ENCODE peak calls at places on chromosomes 6 and 20, in six cellular contexts. One of them, this sample, is unnamed. For H3K4me1, the result is how much of the 10 kb centered on the place peaks cover.

GRCh38 chr6:125662301-125662700 is 87.1 kb upstream of the HEY2 start:
- DNase-seq in left ventricle myocardium inferior: no peak
- DNase-seq in lower lobe of right lung: no peak
- DNase-seq in colonic mucosa: no peak
- DNase-seq in heart left ventricle: no peak
- DNase-seq in A549: no peak
- DNase-seq in this sample: no peak

GRCh38 chr6:68779366-68779765 is 144.3 kb downstream of the ADGRB3 start:
- DNase-seq in heart left ventricle: no peak
- DNase-seq in A549: no peak
- DNase-seq in colonic mucosa: no peak
- DNase-seq in left ventricle myocardium inferior: no peak
- DNase-seq in lower lobe of right lung: no peak
- DNase-seq in this sample: no peak

GRCh38 chr20:910840-911770 is 5.0 kb downstream of the ANGPT4 start:
- DNase-seq in left ventricle myocardium inferior: no peak
- DNase-seq in heart left ventricle: no peak
- DNase-seq in A549: no peak
- DNase-seq in colonic mucosa: no peak
- DNase-seq in lower lobe of right lung: no peak
- DNase-seq in this sample: no peak

GRCh38 chr20:20872420-20872819 is 160.0 kb upstream of the RALGAPA2 start:
- DNase-seq in A549: no peak
- DNase-seq in colonic mucosa: no peak
- DNase-seq in heart left ventricle: no peak
- DNase-seq in lower lobe of right lung: no peak
- DNase-seq in left ventricle myocardium inferior: no peak
- DNase-seq in this sample: no peak

GRCh38 chr6:55875420-55875819 is at the start of gene BMP5:
- DNase-seq in heart left ventricle: no peak
- DNase-seq in A549: no peak
- DNase-seq in colonic mucosa: no peak
- DNase-seq in lower lobe of right lung: no peak
- DNase-seq in left ventricle myocardium inferior: no peak
- DNase-seq in this sample: no peak

GRCh38 chr6:143510991-143511891 is at the start of gene FUCA2:
- DNase-seq in heart left ventricle: peak
- DNase-seq in left ventricle myocardium inferior: peak
- DNase-seq in A549: peak
- DNase-seq in lower lobe of right lung: peak
- DNase-seq in colonic mucosa: peak
- DNase-seq in this sample: peak

GRCh38 chr6:44041461-44042260 is 85.6 kb downstream of the MRPL14 start:
- DNase-seq in lower lobe of right lung: peak
- DNase-seq in A549: peak
- DNase-seq in colonic mucosa: no peak
- DNase-seq in left ventricle myocardium inferior: no peak
- DNase-seq in heart left ventricle: peak
- DNase-seq in this sample: peak

GRCh38 chr20:54337131-54337530 is 129.2 kb downstream of the PFDN4 start:
- DNase-seq in heart left ventricle: no peak
- DNase-seq in left ventricle myocardium inferior: no peak
- DNase-seq in A549: no peak
- DNase-seq in colonic mucosa: no peak
- DNase-seq in lower lobe of right lung: no peak
- DNase-seq in this sample: no peak

GRCh38 chr6:9250852-9251251 is 815.5 kb upstream of the SLC35B3 start:
- DNase-seq in colonic mucosa: peak
- DNase-seq in lower lobe of right lung: no peak
- DNase-seq in left ventricle myocardium inferior: no peak
- DNase-seq in A549: peak
- DNase-seq in heart left ventricle: peak
- DNase-seq in this sample: peak

GRCh38 chr6:4402477-4402976 is 267.2 kb upstream of the ECI2 start:
- DNase-seq in colonic mucosa: no peak
- DNase-seq in left ventricle myocardium inferior: peak
- DNase-seq in heart left ventricle: peak
- DNase-seq in A549: peak
- DNase-seq in lower lobe of right lung: no peak
- DNase-seq in this sample: peak

GRCh38 chr6:114714836-114715507 is 372.1 kb upstream of the HS3ST5 start:
- DNase-seq in colonic mucosa: no peak
- DNase-seq in heart left ventricle: no peak
- DNase-seq in lower lobe of right lung: no peak
- DNase-seq in A549: no peak
- DNase-seq in left ventricle myocardium inferior: no peak
- DNase-seq in this sample: no peak

GRCh38 chr6:28683945-28684538 is 158.4 kb downstream of the GPX5 start:
- DNase-seq in colonic mucosa: peak
- DNase-seq in left ventricle myocardium inferior: no peak
- DNase-seq in heart left ventricle: no peak
- DNase-seq in A549: peak
- DNase-seq in lower lobe of right lung: no peak
- DNase-seq in this sample: peak

GRCh38 chr20:15079594-15080340 is 742.4 kb upstream of the FLRT3 start:
- DNase-seq in heart left ventricle: no peak
- DNase-seq in colonic mucosa: no peak
- DNase-seq in A549: no peak
- DNase-seq in lower lobe of right lung: no peak
- DNase-seq in left ventricle myocardium inferior: no peak
- DNase-seq in this sample: no peak

GRCh38 chr6:148508401-148509151 is 165.9 kb downstream of the SASH1 start:
- DNase-seq in heart left ventricle: no peak
- DNase-seq in lower lobe of right lung: no peak
- DNase-seq in A549: no peak
- DNase-seq in left ventricle myocardium inferior: no peak
- DNase-seq in colonic mucosa: no peak
- DNase-seq in this sample: peak

GRCh38 chr20:6051505-6051904 is 2.4 kb downstream of the LRRN4 start:
- DNase-seq in lower lobe of right lung: no peak
- DNase-seq in colonic mucosa: no peak
- DNase-seq in A549: no peak
- DNase-seq in left ventricle myocardium inferior: no peak
- DNase-seq in heart left ventricle: no peak
- DNase-seq in this sample: peak

GRCh38 chr20:7667194-7667593 is 273.1 kb downstream of the HAO1 start:
- DNase-seq in lower lobe of right lung: no peak
- DNase-seq in A549: peak
- DNase-seq in colonic mucosa: no peak
- DNase-seq in heart left ventricle: no peak
- DNase-seq in left ventricle myocardium inferior: no peak
- DNase-seq in this sample: no peak

GRCh38 chr6:87661016-87661415 is 41.0 kb downstream of the AKIRIN2 start:
- DNase-seq in left ventricle myocardium inferior: no peak
- DNase-seq in lower lobe of right lung: no peak
- DNase-seq in colonic mucosa: no peak
- DNase-seq in heart left ventricle: no peak
- DNase-seq in A549: no peak
- DNase-seq in this sample: no peak

GRCh38 chr6:119233327-119233984 is 116.1 kb downstream of the MAN1A1 start:
- DNase-seq in lower lobe of right lung: no peak
- DNase-seq in A549: no peak
- DNase-seq in heart left ventricle: no peak
- DNase-seq in left ventricle myocardium inferior: no peak
- DNase-seq in colonic mucosa: no peak
- DNase-seq in this sample: no peak

GRCh38 chr6:165204807-165205545 is 104.4 kb downstream of the C6orf118 start:
- DNase-seq in colonic mucosa: no peak
- DNase-seq in left ventricle myocardium inferior: no peak
- DNase-seq in A549: no peak
- DNase-seq in lower lobe of right lung: no peak
- DNase-seq in heart left ventricle: no peak
- DNase-seq in this sample: no peak

GRCh38 chr6:16150098-16150497 is 21.2 kb downstream of the MYLIP start:
- DNase-seq in left ventricle myocardium inferior: no peak
- DNase-seq in A549: no peak
- DNase-seq in lower lobe of right lung: no peak
- DNase-seq in colonic mucosa: no peak
- DNase-seq in heart left ventricle: no peak
- DNase-seq in this sample: no peak

GRCh38 chr6:51477912-51478311 is 609.5 kb downstream of the PKHD1 start:
- DNase-seq in lower lobe of right lung: no peak
- DNase-seq in A549: no peak
- DNase-seq in left ventricle myocardium inferior: no peak
- DNase-seq in colonic mucosa: no peak
- DNase-seq in heart left ventricle: no peak
- DNase-seq in this sample: no peak

GRCh38 chr20:24656391-24656790 is 187.0 kb downstream of the SYNDIG1 start:
- DNase-seq in left ventricle myocardium inferior: no peak
- DNase-seq in colonic mucosa: no peak
- DNase-seq in A549: no peak
- DNase-seq in lower lobe of right lung: no peak
- DNase-seq in heart left ventricle: no peak
- DNase-seq in this sample: no peak

GRCh38 chr6:111874030-111874425 is 776 bp upstream of the FYN start:
- DNase-seq in left ventricle myocardium inferior: no peak
- DNase-seq in colonic mucosa: peak
- DNase-seq in heart left ventricle: peak
- DNase-seq in A549: no peak
- DNase-seq in lower lobe of right lung: no peak
- DNase-seq in this sample: no peak

GRCh38 chr6:98841589-98842488 is 7.5 kb downstream of the POU3F2 start:
- DNase-seq in left ventricle myocardium inferior: no peak
- DNase-seq in lower lobe of right lung: no peak
- DNase-seq in heart left ventricle: no peak
- DNase-seq in A549: no peak
- DNase-seq in colonic mucosa: no peak
- DNase-seq in this sample: no peak

GRCh38 chr6:149887343-149887742 is 10.6 kb downstream of the RAET1E start:
- DNase-seq in A549: peak
- DNase-seq in left ventricle myocardium inferior: no peak
- DNase-seq in colonic mucosa: no peak
- DNase-seq in heart left ventricle: no peak
- DNase-seq in lower lobe of right lung: no peak
- DNase-seq in this sample: peak

GRCh38 chr6:35948725-35949124 is 27.8 kb upstream of the SRPK1 start:
- DNase-seq in A549: peak
- DNase-seq in colonic mucosa: no peak
- DNase-seq in lower lobe of right lung: no peak
- DNase-seq in heart left ventricle: no peak
- DNase-seq in left ventricle myocardium inferior: no peak
- DNase-seq in this sample: no peak

GRCh38 chr6:145531032-145531431 is 204.3 kb downstream of the EPM2A start:
- DNase-seq in A549: no peak
- DNase-seq in heart left ventricle: no peak
- DNase-seq in lower lobe of right lung: no peak
- DNase-seq in left ventricle myocardium inferior: no peak
- DNase-seq in colonic mucosa: no peak
- DNase-seq in this sample: no peak

DNA sequence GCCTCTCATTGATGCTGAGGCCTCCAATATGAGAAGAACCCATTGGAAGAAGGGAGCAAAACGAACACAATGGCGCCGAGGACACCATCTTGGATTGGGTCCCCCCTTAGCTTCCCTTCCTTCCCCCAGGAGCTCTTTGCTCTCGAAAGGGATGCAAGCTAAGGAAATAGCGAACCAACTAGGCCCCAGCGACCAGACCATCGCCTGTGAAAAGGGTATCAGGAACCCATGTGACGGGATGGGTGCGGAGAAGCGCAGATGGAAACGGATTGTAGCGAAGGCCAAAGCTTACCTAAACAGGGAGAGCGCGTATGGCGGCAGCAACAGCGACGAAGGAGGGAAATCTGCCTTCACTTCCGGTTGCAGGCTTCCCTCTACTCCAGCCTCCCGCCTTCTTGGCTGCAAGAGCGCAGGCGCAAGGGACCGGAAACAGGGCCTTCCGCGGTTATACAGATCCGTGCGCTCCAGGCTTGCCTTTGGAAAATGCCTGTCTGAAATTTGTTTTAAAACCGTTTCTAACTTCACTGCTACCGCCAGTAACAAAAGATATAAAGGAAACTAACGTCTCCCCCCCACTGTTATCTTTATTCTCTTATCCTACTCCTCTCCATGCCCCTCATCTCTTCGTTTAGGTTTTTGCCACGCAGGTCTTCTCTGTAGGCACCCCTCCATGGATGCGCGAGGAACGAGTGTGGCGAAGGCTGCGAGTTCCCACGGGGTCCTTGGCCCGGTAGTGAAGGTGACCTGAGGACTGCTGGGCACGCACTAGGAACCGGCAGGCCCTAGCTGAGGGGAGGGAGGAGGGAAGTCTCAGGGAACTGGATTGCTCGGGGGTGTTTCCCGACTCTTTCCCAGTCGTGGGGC is at the start of gene DDX39B:
- DNase-seq in colonic mucosa: peak
- DNase-seq in A549: peak
- DNase-seq in heart left ventricle: peak
- DNase-seq in left ventricle myocardium inferior: peak
- DNase-seq in lower lobe of right lung: peak
- DNase-seq in this sample: peak
- TF ChIP-seq CTCF in colonic mucosa: no peak
- TF ChIP-seq CTCF in A549: no peak
- TF ChIP-seq CTCF in heart left ventricle: no peak
- TF ChIP-seq CTCF in left ventricle myocardium inferior: no peak
- TF ChIP-seq CTCF in lower lobe of right lung: no peak
- TF ChIP-seq CTCF in this sample: no peak

GRCh38 chr6:47059216-47059885 is 17.2 kb upstream of the ADGRF1 start:
- DNase-seq in heart left ventricle: no peak
- DNase-seq in left ventricle myocardium inferior: no peak
- DNase-seq in A549: no peak
- DNase-seq in lower lobe of right lung: no peak
- DNase-seq in colonic mucosa: no peak
- DNase-seq in this sample: peak
- H3K4me1 ChIP-seq in heart left ventricle: under half
- H3K4me1 ChIP-seq in left ventricle myocardium inferior: under half
- H3K4me1 ChIP-seq in A549: under half
- H3K4me1 ChIP-seq in lower lobe of right lung: under half
- H3K4me1 ChIP-seq in colonic mucosa: under half
- H3K4me1 ChIP-seq in this sample: under half

GRCh38 chr6:160071805-160072687 is 49.6 kb upstream of the SLC22A1 start:
- DNase-seq in left ventricle myocardium inferior: no peak
- DNase-seq in heart left ventricle: no peak
- DNase-seq in A549: peak
- DNase-seq in colonic mucosa: no peak
- DNase-seq in lower lobe of right lung: no peak
- DNase-seq in this sample: no peak
- TF ChIP-seq CTCF in left ventricle myocardium inferior: peak
- TF ChIP-seq CTCF in heart left ventricle: no peak
- TF ChIP-seq CTCF in A549: peak
- TF ChIP-seq CTCF in colonic mucosa: no peak
- TF ChIP-seq CTCF in lower lobe of right lung: no peak
- TF ChIP-seq CTCF in this sample: peak

GRCh38 chr20:57075181-57075580 is 191.3 kb downstream of the BMP7 start:
- DNase-seq in left ventricle myocardium inferior: no peak
- DNase-seq in lower lobe of right lung: no peak
- DNase-seq in A549: no peak
- DNase-seq in colonic mucosa: no peak
- DNase-seq in heart left ventricle: no peak
- DNase-seq in this sample: no peak
- H3K4me1 ChIP-seq in left ventricle myocardium inferior: under half
- H3K4me1 ChIP-seq in lower lobe of right lung: under half
- H3K4me1 ChIP-seq in A549: under half
- H3K4me1 ChIP-seq in colonic mucosa: under half
- H3K4me1 ChIP-seq in heart left ventricle: under half
- H3K4me1 ChIP-seq in this sample: under half

GRCh38 chr20:48970681-48971370 is 49.3 kb downstream of the ARFGEF2 start:
- DNase-seq in lower lobe of right lung: no peak
- DNase-seq in left ventricle myocardium inferior: no peak
- DNase-seq in heart left ventricle: no peak
- DNase-seq in colonic mucosa: no peak
- DNase-seq in A549: no peak
- DNase-seq in this sample: no peak
- TF ChIP-seq CTCF in lower lobe of right lung: no peak
- TF ChIP-seq CTCF in left ventricle myocardium inferior: no peak
- TF ChIP-seq CTCF in heart left ventricle: no peak
- TF ChIP-seq CTCF in colonic mucosa: no peak
- TF ChIP-seq CTCF in A549: no peak
- TF ChIP-seq CTCF in this sample: no peak

GRCh38 chr20:17562804-17563305 is 7.0 kb upstream of the DSTN start:
- DNase-seq in colonic mucosa: no peak
- DNase-seq in heart left ventricle: no peak
- DNase-seq in left ventricle myocardium inferior: no peak
- DNase-seq in lower lobe of right lung: peak
- DNase-seq in A549: peak
- DNase-seq in this sample: no peak
- H3K4me1 ChIP-seq in colonic mucosa: under half
- H3K4me1 ChIP-seq in heart left ventricle: under half
- H3K4me1 ChIP-seq in left ventricle myocardium inferior: under half
- H3K4me1 ChIP-seq in lower lobe of right lung: under half
- H3K4me1 ChIP-seq in A549: half or more
- H3K4me1 ChIP-seq in this sample: under half